ENCODE peak calls at places on chromosomes 5 and 9, in ten cellular contexts. Y is progenitor cell of endocrine pancreas, S is GM23338, C is HL-60, L is GM06990, M is AG09309, D is epithelial cell of esophagus, X is pancreas, U is brain microvascular endothelial cell, P is hepatocyte. E is an unnamed sample.
A peak's percentile ranks its signal among the peaks of the same experiment; 100 is the strongest.

GRCh38 chr5:172420215-172420934 is 34.0 kb downstream of the SH3PXD2B start:
- DNase-seq in L (peak; percentile 52), U (peak; percentile 61), Y (no peak), S (peak; percentile 74), X (peak; percentile 74), M (peak; percentile 95), D (peak; percentile 99), C (peak; percentile 31), P (peak; percentile 82), E (peak; percentile 93)

GRCh38 chr5:149550608-149551226 is 522 bp downstream of the CSNK1A1 start:
- DNase-seq in U (no peak), M (no peak), P (peak; percentile 28), C (no peak), S (no peak), D (no peak), L (no peak), X (peak; percentile 68), Y (no peak), E (no peak)

GRCh38 chr5:77076961-77077820 is 9.9 kb downstream of the ZBED3 start:
- DNase-seq in Y (peak; percentile 68), L (peak; percentile 67), P (peak; percentile 84), S (peak; percentile 87), M (no peak), U (peak; percentile 21), D (peak; percentile 71), X (peak; percentile 83), C (peak; percentile 32), E (no peak)

GRCh38 chr5:152593388-152593787 is 188.3 kb upstream of the NMUR2 start:
- DNase-seq in P (no peak), S (peak; percentile 48), Y (no peak), M (no peak), X (no peak), C (no peak), U (no peak), D (peak; percentile 27), L (no peak), E (no peak)

GRCh38 chr5:40446910-40447309 is 232.8 kb upstream of the PTGER4 start:
- DNase-seq in X (no peak), L (no peak), S (no peak), P (peak; percentile 77), C (no peak), U (peak; percentile 96), M (peak; percentile 32), D (peak; percentile 96), Y (no peak), E (peak; percentile 96)

GRCh38 chr9:83978992-83979811 is 813 bp downstream of the HNRNPK start:
- DNase-seq in D (peak; percentile 81), M (peak; percentile 48), X (peak; percentile 87), U (peak; percentile 73), P (peak; percentile 92), C (peak; percentile 83), S (peak; percentile 87), Y (peak; percentile 58), L (peak; percentile 89), E (peak; percentile 48)

GRCh38 chr5:73893813-73894212 is 267.8 kb downstream of the ARHGEF28 start:
- DNase-seq in M (no peak), X (no peak), L (no peak), D (no peak), P (no peak), Y (no peak), C (no peak), U (no peak), S (no peak), E (no peak)

GRCh38 chr9:96139592-96140251 is 162.3 kb downstream of the HSD17B3 start:
- DNase-seq in X (no peak), C (peak; percentile 27), U (peak; percentile 64), L (no peak), Y (no peak), M (peak; percentile 53), D (peak; percentile 61), P (peak; percentile 86), S (no peak), E (peak; percentile 11)

GRCh38 chr5:154757647-154758406 is 2.6 kb downstream of the LARP1 start:
- DNase-seq in Y (no peak), U (no peak), P (no peak), X (no peak), M (no peak), L (no peak), D (peak; percentile 86), S (no peak), C (peak; percentile 57), E (peak; percentile 73)

DNA sequence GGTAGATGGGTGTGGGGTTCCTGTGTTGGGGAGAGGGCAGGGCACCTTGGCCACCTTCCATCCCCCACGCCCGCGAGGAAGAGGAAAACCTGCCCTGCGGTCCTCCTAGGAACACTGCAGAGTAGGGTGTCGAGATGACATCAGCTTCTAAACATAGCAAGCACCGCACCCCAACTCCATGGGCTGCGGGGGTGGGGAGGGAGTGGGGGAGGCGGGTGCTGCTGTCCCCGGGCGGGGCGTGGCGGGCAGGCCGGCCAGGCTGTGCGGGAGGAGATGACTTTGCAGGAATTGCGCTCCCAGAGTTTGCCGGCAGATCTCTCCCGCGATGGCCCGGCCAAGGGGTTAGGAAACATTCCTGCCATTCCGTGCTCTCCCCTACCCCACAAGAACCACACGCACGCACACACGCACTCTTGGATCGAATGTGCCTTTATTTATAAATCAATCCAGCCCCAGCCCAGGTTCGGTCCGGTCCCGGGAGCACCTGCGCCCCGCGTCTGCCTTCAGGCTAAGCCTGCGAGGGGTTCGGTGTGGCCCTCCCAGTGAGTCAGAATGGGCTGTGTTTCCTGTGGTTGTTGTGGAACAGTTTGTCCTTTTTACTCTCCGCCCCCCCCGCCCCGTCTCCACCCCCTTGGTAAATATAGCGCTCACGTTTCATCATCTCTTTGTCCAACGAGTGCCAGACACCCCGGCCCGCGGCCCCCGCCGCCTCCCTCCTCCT is 5.2 kb upstream of the KLF9 start:
- DNase-seq in Y (peak; percentile 61), X (peak; percentile 93), L (peak; percentile 86), M (peak; percentile 94), P (peak; percentile 97), U (peak; percentile 98), C (peak; percentile 93), D (peak; percentile 97), S (peak; percentile 84), E (peak; percentile 80)
- TF ChIP-seq CTCF in Y (peak; percentile 13), X (no peak), L (no peak), M (no peak), P (no peak), U (peak; percentile 39), C (no peak), D (peak; percentile 17), S (no peak), E (no peak)

DNA sequence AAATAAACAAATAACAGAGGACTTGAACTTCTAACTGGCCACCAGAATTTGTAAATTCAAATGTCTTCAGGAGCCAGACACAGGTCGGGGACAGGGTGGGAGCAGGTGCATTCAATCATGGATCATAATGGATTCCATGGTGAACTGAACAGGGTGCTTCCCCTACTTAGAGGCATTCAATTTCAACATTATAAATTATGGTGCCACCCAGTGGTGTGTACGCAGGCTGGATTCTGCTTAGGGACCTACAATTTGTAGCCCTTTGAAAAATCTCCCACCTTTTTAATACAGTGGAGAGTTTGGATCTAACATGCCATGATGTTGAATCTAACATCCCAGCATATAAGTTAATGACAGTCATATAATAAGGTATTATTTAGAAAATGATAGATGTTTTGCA is 22.3 kb downstream of the KLF9 start:
- DNase-seq in L (no peak), P (no peak), C (no peak), D (no peak), U (no peak), M (no peak), S (no peak), X (no peak), Y (no peak), E (peak; percentile 13)
- TF ChIP-seq CTCF in L (peak; percentile 29), P (peak; percentile 22), C (no peak), D (peak; percentile 27), U (peak; percentile 52), M (peak; percentile 29), S (peak; percentile 25), X (no peak), Y (peak; percentile 12), E (peak; percentile 49)

DNA sequence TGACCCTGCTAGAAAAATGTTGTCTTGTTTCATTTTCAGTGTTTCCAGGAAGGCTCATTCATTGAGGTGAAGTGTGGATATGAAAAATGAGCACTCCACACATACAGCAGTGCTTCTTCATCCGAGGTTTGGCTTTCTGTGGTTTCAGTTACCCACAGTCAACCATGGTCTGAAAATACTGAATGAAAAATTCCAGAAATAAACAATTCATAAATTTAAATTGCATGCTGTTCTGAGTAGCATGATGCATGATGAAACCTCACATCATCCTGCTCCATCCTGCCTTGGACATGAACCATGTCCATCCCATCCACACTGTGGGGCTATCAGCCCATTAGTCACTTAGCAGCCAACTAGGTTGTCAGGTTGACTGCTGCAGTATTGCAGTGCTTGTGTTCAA is 10.4 kb upstream of the SLC45A2 start:
- DNase-seq in M (peak; percentile 80), X (no peak), L (no peak), Y (no peak), C (no peak), D (peak; percentile 54), S (no peak), U (no peak), P (no peak), E (peak; percentile 36)
- TF ChIP-seq CTCF in M (peak; percentile 50), X (no peak), L (no peak), Y (no peak), C (no peak), D (peak; percentile 22), S (peak; percentile 39), U (peak; percentile 35), P (peak; percentile 21), E (peak; percentile 31)

GRCh38 chr9:74935008-74935407 is 17.7 kb downstream of the C9orf40 start:
- DNase-seq in M (no peak), C (no peak), X (no peak), Y (no peak), L (no peak), S (no peak), D (no peak), P (no peak), U (peak; percentile 20), E (no peak)

GRCh38 chr9:74942801-74943200 is 9.9 kb downstream of the C9orf40 start:
- DNase-seq in M (no peak), X (no peak), L (no peak), Y (no peak), S (no peak), C (peak; percentile 33), U (peak; percentile 34), P (peak; percentile 20), D (peak; percentile 32), E (no peak)

GRCh38 chr9:74940600-74940999 is 12.1 kb downstream of the C9orf40 start:
- DNase-seq in L (no peak), P (peak; percentile 18), S (peak; percentile 48), X (no peak), U (no peak), C (no peak), M (no peak), Y (no peak), D (no peak), E (peak; percentile 75)
- TF ChIP-seq CTCF in L (peak; percentile 31), P (peak; percentile 15), S (peak; percentile 18), X (no peak), U (no peak), C (no peak), M (no peak), Y (peak; percentile 16), D (no peak), E (peak; percentile 67)